ENCODE peak calls at places on chromosomes 7 and 10, in four cellular contexts. Q is GM12878, X is SK-N-SH, G is K562. T is an unnamed sample.

GRCh38 chr10:98485959-98486358 is 39.2 kb upstream of the HPS1 start:
- DNase-seq in Q (no peak), X (no peak), G (no peak), T (no peak)

GRCh38 chr7:158236400-158236799 is 351.2 kb downstream of the PTPRN2 start:
- DNase-seq in Q (no peak), X (no peak), G (peak; percentile 3), T (no peak)

GRCh38 chr10:45059632-45060031 is 58.9 kb downstream of the ZNF22 start:
- DNase-seq in Q (no peak), X (no peak), G (no peak), T (no peak)

GRCh38 chr10:23976285-23976684 is 232.7 kb upstream of the KIAA1217 start:
- DNase-seq in Q (no peak), X (no peak), G (no peak), T (no peak)

GRCh38 chr10:103616705-103617361 is 123.3 kb downstream of the NEURL1 start:
- DNase-seq in Q (no peak), X (no peak), G (no peak), T (no peak)

GRCh38 chr10:127125331-127125730 is 71.1 kb downstream of the INSYN2A start:
- DNase-seq in Q (no peak), X (no peak), G (no peak), T (no peak)

GRCh38 chr7:151689196-151689971 is 169.7 kb upstream of the RHEB start:
- DNase-seq in Q (no peak), X (no peak), G (no peak), T (no peak)

GRCh38 chr7:157925383-157925875 is 588.6 kb downstream of the DNAJB6 start:
- DNase-seq in Q (no peak), X (no peak), G (no peak), T (no peak)

GRCh38 chr7:83976302-83976701 is 218.3 kb downstream of the SEMA3A start:
- DNase-seq in Q (no peak), X (peak; percentile 57), G (peak; percentile 19), T (no peak)

GRCh38 chr7:158816271-158816670 is 13.0 kb downstream of the ESYT2 start:
- DNase-seq in Q (no peak), X (no peak), G (no peak), T (no peak)

GRCh38 chr7:116138202-116138801 is 72.0 kb upstream of the TES start:
- DNase-seq in Q (no peak), X (peak; percentile 44), G (peak; percentile 56), T (no peak)

GRCh38 chr7:103343758-103344452 is 662 bp downstream of the DNAJC2 start:
- DNase-seq in Q (no peak), X (peak; percentile 19), G (no peak), T (peak; percentile 12)

GRCh38 chr10:16732376-16732775 is 84.8 kb downstream of the RSU1 start:
- DNase-seq in Q (no peak), X (no peak), G (no peak), T (no peak)

DNA sequence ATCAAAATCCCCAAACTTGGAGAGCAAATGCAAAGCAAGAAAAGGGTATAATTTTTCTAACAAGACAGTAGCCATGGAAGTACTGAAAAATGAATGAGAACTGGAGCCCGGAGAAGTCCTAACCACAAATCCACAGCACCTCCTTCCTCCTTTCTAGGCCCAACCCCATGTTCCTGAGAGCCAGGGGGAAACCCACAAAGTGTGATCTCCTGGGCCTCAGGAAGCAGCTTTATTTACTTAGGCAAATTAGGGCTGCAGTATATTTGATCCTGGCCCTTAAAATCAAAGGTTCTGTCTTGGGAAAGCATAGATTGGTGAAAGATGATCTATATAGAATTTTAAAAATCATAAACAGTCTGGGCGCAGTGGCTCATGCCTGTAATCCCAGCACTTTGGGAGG is 103.0 kb downstream of the DOCK4 start:
- DNase-seq in Q (no peak), X (no peak), G (no peak), T (no peak)
- TF ChIP-seq USF1 in Q (no peak), X (no peak), G (no peak), T (no peak)

GRCh38 chr10:5683065-5683464 is 1.6 kb upstream of the TASOR2 start:
- DNase-seq in Q (no peak), X (no peak), G (no peak), T (no peak)

GRCh38 chr10:5685764-5686240 is 1.2 kb downstream of the TASOR2 start:
- DNase-seq in Q (no peak), X (peak; percentile 23), G (no peak), T (no peak)

GRCh38 chr10:5681930-5682329 is 2.7 kb upstream of the TASOR2 start:
- DNase-seq in Q (no peak), X (no peak), G (no peak), T (no peak)

GRCh38 chr10:5684318-5684970 is at the start of gene TASOR2:
- DNase-seq in Q (peak; percentile 96), X (peak; percentile 96), G (peak; percentile 93), T (peak; percentile 96)

DNA sequence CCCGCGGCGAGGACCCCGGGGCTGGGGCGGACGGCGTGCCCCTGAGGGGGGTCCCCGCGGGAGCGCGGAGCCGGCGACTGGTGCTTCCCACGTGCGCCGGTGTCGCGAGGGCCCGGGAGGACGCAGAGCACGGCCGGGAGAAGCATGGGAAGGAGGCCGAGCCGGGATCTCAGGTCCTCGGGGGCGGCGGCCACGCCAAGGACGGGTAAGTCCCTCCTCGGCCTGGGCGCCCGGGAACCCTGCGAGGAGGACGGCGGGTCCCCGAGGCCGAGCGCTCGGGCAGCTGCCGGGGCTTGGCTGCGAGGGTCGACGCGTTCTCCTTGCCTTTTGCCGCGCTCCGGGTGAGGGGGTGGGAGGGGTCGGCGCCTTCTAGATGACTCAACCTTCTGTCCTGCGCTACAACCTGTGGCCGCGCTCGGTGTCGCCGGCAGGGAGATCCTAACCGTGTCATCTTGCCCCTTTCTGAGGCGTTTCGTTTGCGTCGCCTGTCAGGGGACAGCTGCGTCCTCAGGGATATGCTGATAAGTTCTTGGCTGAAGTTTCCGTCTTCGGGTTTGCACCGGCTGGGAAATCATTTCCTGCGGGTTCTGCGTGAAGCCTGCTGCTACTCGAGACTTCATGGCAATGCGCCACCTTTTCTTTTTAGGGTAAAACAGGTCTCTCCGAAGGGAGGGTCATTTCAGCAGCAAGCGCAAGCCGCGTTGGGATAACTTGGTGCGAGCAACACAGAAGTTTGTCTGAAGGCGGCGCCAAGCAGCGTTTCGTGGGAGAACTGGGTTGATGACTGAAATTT is 529 bp downstream of the TASOR2 start:
- DNase-seq in Q (peak; percentile 26), X (peak; percentile 54), G (peak; percentile 75), T (peak; percentile 62)
- TF ChIP-seq USF1 in Q (no peak), X (no peak), G (no peak), T (no peak)

GRCh38 chr7:24964177-24964576 is 15.8 kb downstream of the OSBPL3 start:
- DNase-seq in Q (no peak), X (no peak), G (no peak), T (no peak)

GRCh38 chr7:24968165-24968564 is 11.8 kb downstream of the OSBPL3 start:
- DNase-seq in Q (no peak), X (no peak), G (no peak), T (no peak)

GRCh38 chr7:24967696-24968095 is 12.3 kb downstream of the OSBPL3 start:
- DNase-seq in Q (no peak), X (no peak), G (no peak), T (no peak)

GRCh38 chr7:24966802-24967201 is 13.2 kb downstream of the OSBPL3 start:
- DNase-seq in Q (no peak), X (no peak), G (no peak), T (no peak)

DNA sequence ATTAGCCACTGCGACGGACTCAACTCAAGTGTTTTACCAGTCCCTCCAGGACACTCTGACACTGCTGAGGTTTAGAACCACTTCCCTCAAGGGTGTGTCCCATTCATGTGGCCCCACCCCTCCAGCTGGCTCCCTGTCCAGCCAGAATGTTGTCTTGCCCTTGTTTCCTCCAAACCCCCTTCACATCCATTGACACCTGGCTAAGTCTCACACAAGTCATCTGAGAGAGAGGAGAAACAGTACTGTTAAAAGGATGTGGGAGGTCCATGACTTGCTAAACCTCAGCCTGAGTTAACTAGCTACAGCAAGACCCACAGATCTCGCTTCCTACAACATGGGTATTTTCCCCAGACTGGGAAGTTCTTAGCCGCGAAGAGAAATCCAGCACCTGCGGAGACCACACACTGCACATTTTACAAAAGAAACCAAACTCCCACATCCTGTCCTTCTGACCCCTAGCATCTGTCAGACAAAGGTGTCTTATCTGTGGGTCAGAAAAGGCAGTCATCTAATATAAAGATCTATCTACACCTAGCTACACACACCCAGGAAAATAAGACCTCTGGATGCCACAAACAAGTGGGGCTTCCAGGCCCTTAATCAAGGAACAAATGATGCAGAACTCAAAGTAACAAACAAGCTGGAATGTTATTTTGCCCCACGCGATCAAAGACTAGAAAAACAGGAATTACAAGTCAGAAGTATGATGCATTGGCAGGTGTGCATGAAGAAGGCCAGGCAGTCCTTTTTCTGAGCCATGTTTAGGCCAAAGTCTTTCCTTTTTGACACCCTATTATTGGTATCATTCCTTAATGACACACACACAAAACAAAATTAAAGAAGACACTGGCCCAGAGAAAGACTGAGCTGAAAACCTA is 13.9 kb downstream of the OSBPL3 start:
- DNase-seq in Q (peak; percentile 98), X (no peak), G (peak; percentile 20), T (no peak)
- TF ChIP-seq USF1 in Q (no peak), X (no peak), G (no peak), T (no peak)

DNA sequence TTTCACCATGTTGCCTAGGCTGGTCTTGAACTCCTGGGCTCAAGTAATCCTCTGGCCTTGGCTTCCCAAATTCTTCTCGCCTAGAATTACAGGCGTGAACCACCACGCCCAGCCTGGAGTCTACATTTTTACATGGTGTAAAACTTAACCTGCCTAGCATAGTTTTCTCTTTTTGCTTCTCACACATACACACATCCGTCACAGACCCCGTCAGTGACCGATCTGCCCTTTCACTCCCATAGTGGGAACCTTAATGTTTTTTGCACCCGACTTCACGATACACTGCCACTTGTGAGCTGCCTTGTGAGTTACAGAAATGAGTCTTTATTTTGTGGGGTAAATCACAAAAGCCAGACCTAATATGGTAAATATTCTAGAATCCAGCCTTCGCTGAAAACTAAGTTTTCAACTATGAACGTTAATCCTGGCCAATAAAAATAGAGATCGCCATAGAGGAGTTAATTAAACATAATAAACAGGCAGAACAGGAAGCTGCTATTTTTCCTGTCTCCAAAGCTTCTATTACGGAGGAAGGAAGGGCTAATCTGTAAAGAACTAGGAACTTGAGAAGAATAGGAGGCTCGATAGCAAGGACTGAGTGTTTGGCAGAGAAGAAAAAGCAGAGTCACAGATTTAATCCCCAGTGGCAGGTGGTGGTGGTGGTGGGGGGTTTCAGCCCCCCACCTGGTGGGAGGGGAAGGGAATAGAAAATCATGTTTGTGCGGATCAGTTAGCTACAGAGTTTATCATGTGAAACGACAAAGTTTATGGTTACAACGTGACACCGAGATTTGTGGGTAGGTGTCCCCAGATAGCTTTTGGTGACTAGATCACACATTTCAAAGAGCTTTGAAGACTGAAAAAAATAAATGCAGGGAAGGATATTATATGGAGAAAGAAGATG is 14.7 kb upstream of the FAM171A1 start:
- DNase-seq in Q (no peak), X (no peak), G (no peak), T (no peak)
- TF ChIP-seq USF1 in Q (no peak), X (no peak), G (no peak), T (no peak)

T was measured in WTC11.